ENCODE peak calls at places on chromosomes 16 and 17, in five cellular contexts. V is astrocyte, L is psoas muscle, E is cardiac fibroblast, A is breast epithelium. Y is an unnamed sample.

GRCh38 chr16:3984111-3985060 is 103.9 kb upstream of the CREBBP start:
- DNase-seq in E (no peak), L (no peak), V (no peak), A (no peak), Y (no peak)

GRCh38 chr17:81480140-81480917 is 32.3 kb downstream of the ACTG1 start:
- DNase-seq in E (peak), A (no peak), V (peak), L (peak), Y (peak)

GRCh38 chr16:58732545-58733247 is 1.4 kb downstream of the GOT2 start:
- DNase-seq in L (no peak), A (no peak), E (peak), V (peak), Y (peak)

GRCh38 chr16:1526608-1527555 is 6.6 kb upstream of the TMEM204 start:
- DNase-seq in L (no peak), V (no peak), E (no peak), A (no peak), Y (no peak)

GRCh38 chr16:87628940-87629339 is 26.6 kb downstream of the JPH3 start:
- DNase-seq in E (peak), A (no peak), L (peak), V (peak), Y (peak)

GRCh38 chr16:72976047-72976746 is 71.7 kb downstream of the ZFHX3 start:
- DNase-seq in V (no peak), L (no peak), A (no peak), E (no peak), Y (no peak)

GRCh38 chr16:19555938-19556778 is 655 bp downstream of the VPS35L start:
- DNase-seq in A (no peak), L (no peak), V (peak), E (peak), Y (peak)

GRCh38 chr17:35429702-35430101 is 2.6 kb downstream of the SLFN12 start:
- DNase-seq in E (no peak), L (no peak), A (no peak), V (no peak), Y (no peak)

GRCh38 chr17:74430385-74430705 is 1.5 kb upstream of the GPRC5C start:
- DNase-seq in V (no peak), A (no peak), L (no peak), E (no peak), Y (no peak)

GRCh38 chr16:12462690-12463646 is 340.7 kb downstream of the CPPED1 start:
- DNase-seq in L (no peak), E (peak), V (peak), A (no peak), Y (peak)

GRCh38 chr16:67668495-67669157 is 2.0 kb downstream of the C16orf86 start:
- DNase-seq in E (no peak), L (no peak), A (no peak), V (no peak), Y (no peak)

GRCh38 chr16:78596996-78597422 is 497.6 kb downstream of the WWOX start:
- DNase-seq in V (no peak), L (no peak), E (no peak), A (no peak), Y (no peak)

GRCh38 chr17:41518789-41519449 is at the start of gene KRT15:
- DNase-seq in A (peak), E (peak), V (no peak), L (no peak), Y (no peak)
- TF ChIP-seq CTCF in A (no peak), E (no peak), V (no peak), L (no peak), Y (no peak)

GRCh38 chr17:83110755-83111154 is 31.3 kb downstream of the METRNL start:
- DNase-seq in V (no peak), E (peak), A (no peak), L (no peak), Y (no peak)

GRCh38 chr17:83108709-83109108 is 29.3 kb downstream of the METRNL start:
- DNase-seq in A (no peak), E (no peak), L (no peak), V (no peak), Y (no peak)

GRCh38 chr17:83109386-83109785 is 30.0 kb downstream of the METRNL start:
- DNase-seq in A (no peak), L (no peak), V (no peak), E (no peak), Y (no peak)

GRCh38 chr17:83111516-83112282 is 32.3 kb downstream of the METRNL start:
- DNase-seq in L (no peak), E (no peak), A (no peak), V (no peak), Y (no peak)

DNA sequence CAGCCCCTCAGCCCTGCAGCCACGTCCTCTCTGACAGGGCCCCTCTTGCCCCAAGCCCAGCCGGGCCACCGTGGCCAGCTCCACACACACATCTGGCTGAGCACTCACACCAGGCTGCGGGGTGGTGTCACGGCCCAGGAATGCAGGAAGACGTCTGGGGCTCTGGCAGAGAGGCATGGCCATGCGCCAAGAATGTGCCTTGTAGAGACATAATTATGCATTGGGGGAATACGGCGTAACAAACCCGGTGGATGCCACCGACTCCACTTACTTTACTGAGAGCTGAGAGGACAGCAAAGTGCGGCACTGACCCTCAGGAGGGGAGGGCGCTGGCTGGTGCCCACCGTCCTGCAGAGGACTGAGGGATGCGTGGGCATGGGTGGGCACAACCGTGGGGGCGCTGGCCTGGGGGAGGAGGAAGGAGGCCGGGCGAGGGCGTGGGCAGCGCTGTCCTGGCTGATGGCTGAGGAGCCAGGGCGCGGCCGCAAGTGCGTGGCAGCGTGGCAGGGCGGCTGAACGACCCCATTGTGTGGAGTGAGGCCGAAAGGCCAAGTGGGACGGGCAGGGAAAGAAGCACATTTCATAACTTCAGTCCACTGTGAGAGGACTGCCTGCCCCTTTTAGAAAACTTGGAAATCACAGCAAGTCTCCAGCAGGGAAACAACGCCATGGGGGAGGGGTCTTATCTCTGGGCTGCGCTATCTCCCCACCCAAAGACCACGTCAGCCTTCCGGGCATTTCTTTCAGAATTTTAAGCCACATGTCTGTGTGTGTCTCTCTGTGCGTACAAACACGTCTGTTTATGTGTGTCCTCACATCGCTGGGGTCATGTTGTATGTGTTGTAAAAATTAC is 30.6 kb downstream of the METRNL start:
- DNase-seq in L (peak), E (peak), A (peak), V (peak), Y (peak)
- H3K4me3 ChIP-seq in L (peak), E (peak), A (peak), V (peak), Y (peak)

GRCh38 chr17:80284631-80285030 is 24.0 kb downstream of the RNF213 start:
- DNase-seq in L (no peak), A (no peak), E (no peak), V (no peak), Y (no peak)
- TF ChIP-seq CTCF in L (no peak), A (no peak), E (no peak), V (no peak), Y (peak)

DNA sequence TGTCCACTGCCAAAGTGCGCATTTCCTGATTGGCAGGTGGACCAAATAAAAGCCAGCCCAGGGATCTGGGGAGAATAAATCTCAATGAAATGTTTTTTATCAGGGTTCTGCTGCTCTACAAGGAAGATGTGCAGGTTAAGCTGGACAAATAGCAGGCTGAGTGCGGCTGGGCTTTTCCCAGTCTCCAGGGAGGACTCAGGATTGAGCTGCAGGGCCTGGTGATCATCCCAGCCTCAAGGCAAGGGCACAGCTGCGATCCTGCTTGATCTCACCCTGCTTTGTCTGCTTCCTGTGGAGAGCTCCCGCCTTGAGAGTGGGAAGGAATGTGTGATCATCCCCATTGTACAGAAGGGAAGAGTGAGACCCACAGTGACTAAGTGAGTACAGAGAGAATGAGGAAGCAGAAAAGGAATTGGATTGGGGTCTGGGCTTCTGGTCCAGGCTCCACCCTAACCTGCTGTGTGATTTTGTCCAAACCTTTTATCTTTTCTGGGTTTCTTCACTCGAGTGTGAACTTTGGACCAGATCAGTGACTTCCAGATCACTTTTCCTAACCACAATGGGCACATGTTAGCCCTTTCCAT is 75.3 kb upstream of the CRHR1 start:
- DNase-seq in L (no peak), E (no peak), A (no peak), V (no peak), Y (no peak)
- H3K4me3 ChIP-seq in L (no peak), E (no peak), A (no peak), V (no peak), Y (no peak)

DNA sequence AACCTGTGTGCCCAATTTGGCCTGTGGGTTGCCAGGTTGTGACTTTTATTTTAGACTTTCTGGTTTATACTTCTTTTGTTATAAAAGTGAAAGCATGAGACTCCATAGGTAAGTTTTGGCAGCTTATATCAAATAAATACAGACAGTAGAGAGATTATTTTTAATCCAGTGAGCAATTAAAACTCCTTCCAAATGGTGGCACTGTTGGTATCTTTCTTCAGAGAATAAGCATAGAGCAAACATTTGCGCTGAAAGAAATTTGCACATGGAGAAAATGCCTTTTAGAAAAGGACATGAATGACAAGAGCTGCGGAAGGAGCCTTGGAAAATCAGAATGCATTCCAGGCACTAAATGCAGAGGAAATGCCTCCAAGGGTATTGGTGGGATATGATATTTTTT is 46.1 kb upstream of the DNAJA2 start:
- DNase-seq in L (no peak), A (no peak), E (peak), V (no peak), Y (peak)
- TF ChIP-seq CTCF in L (no peak), A (no peak), E (peak), V (peak), Y (no peak)

DNA sequence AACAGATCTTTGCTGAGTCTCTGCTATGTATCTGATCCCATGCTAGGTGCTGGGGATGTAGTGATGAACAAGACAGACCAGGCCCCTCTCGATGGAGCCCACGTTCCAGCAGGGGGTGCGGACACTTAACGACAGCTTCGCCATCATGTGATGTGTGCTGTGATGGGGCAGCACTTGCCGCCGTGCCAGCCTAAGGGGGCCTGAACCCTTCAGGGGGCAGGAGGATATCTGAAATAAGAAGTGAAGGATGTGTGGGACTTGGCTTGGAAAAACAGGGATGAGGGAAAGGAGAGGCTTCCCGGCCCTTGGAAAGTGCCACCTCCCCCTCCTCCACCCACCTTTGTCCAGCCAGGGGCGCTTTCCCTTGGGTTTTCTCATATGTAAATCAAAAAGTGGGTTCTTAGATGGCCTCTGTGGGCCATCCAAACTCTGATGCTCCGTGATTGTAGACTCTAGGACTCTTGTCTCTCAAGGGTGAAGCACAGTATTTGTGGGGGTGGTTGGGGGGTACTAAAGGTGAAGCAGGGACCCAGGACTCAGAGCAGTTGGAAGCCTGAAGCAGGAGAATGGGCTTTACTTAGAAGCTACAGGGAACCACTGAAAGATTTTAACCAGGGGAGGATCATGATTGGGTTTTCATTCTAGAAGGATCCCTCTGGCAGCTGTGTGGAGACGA is 4.0 kb upstream of the DLX3 start:
- DNase-seq in L (no peak), V (no peak), E (no peak), A (no peak), Y (no peak)
- H3K4me3 ChIP-seq in L (no peak), V (no peak), E (no peak), A (no peak), Y (no peak)